ENCODE peak calls at places on chromosomes 3 and 15, in eight cellular contexts. M is HL-60, Y is GM13977, V is astrocyte of the spinal cord, I is fibroblast of lung, F is IMR-90, O is neural progenitor cell, T is PC-9. J is an unnamed sample.

GRCh38 chr3:176469694-176470205 is 727.5 kb downstream of the TBL1XR1 start:
- DNase-seq in I (peak), V (peak), F (no peak), M (no peak), Y (no peak), T (peak), O (peak), J (no peak)

GRCh38 chr3:131072845-131073244 is 46.2 kb downstream of the NEK11 start:
- DNase-seq in V (no peak), I (peak), Y (no peak), T (no peak), F (peak), M (no peak), O (no peak), J (no peak)

GRCh38 chr3:126293370-126294082 is 63.7 kb downstream of the KLF15 start:
- DNase-seq in T (no peak), F (peak), O (no peak), I (peak), M (no peak), Y (no peak), V (no peak), J (no peak)

GRCh38 chr3:123336441-123336851 is 112.4 kb downstream of the ADCY5 start:
- DNase-seq in M (no peak), F (no peak), O (no peak), V (no peak), I (no peak), Y (no peak), T (no peak), J (no peak)

GRCh38 chr3:143511174-143511879 is 336.9 kb downstream of the SLC9A9 start:
- DNase-seq in Y (no peak), O (no peak), V (no peak), T (no peak), M (no peak), F (no peak), I (no peak), J (no peak)

GRCh38 chr3:2510746-2511145 is 412.1 kb downstream of the CNTN4 start:
- DNase-seq in M (no peak), Y (no peak), V (no peak), T (no peak), F (no peak), O (no peak), I (no peak), J (no peak)

GRCh38 chr15:71003314-71003713 is 110.7 kb downstream of the LRRC49 start:
- DNase-seq in Y (no peak), F (peak), I (peak), V (peak), T (no peak), M (no peak), O (no peak), J (no peak)

GRCh38 chr3:19598870-19599269 is 335.1 kb downstream of the EFHB start:
- DNase-seq in F (no peak), O (no peak), I (no peak), V (no peak), Y (peak), M (no peak), T (no peak), J (peak)

GRCh38 chr3:168002786-168003368 is 92.8 kb downstream of the GOLIM4 start:
- DNase-seq in T (peak), M (no peak), F (peak), I (peak), Y (no peak), V (peak), O (no peak), J (no peak)

GRCh38 chr3:51974963-51975856 is at the start of gene ABHD14A:
- DNase-seq in I (peak), T (no peak), F (peak), M (peak), O (peak), Y (peak), V (peak), J (peak)

GRCh38 chr3:30471076-30471475 is 135.3 kb upstream of the TGFBR2 start:
- DNase-seq in M (no peak), O (no peak), F (peak), V (peak), T (no peak), Y (no peak), I (peak), J (no peak)

GRCh38 chr3:150194513-150194912 is 213.6 kb upstream of the TSC22D2 start:
- DNase-seq in M (no peak), Y (no peak), V (no peak), T (no peak), I (no peak), F (no peak), O (no peak), J (no peak)

GRCh38 chr3:132536442-132537153 is 60.5 kb upstream of the ACKR4 start:
- DNase-seq in T (no peak), V (no peak), Y (no peak), I (peak), M (no peak), O (no peak), F (peak), J (no peak)

GRCh38 chr3:73030073-73030597 is 31.3 kb upstream of the EBLN2 start:
- DNase-seq in F (no peak), Y (no peak), T (no peak), V (no peak), O (no peak), I (no peak), M (no peak), J (no peak)

GRCh38 chr3:68123231-68123630 is 468.8 kb upstream of the SUCLG2 start:
- DNase-seq in T (no peak), M (no peak), O (no peak), Y (no peak), V (no peak), F (no peak), I (no peak), J (no peak)

GRCh38 chr15:39125904-39126303 is 455.0 kb upstream of the THBS1 start:
- DNase-seq in Y (peak), T (no peak), F (peak), V (peak), O (peak), I (peak), M (peak), J (peak)

GRCh38 chr3:77039606-77040553 is at the start of gene ROBO2:
- DNase-seq in F (peak), M (no peak), O (peak), I (peak), T (no peak), V (peak), Y (no peak), J (no peak)

GRCh38 chr3:10338591-10339369 is 17.9 kb upstream of the SEC13 start:
- DNase-seq in O (no peak), I (no peak), V (no peak), F (no peak), T (no peak), Y (no peak), M (no peak), J (no peak)

GRCh38 chr3:156604642-156605144 is 49.8 kb upstream of the SSR3 start:
- DNase-seq in I (peak), O (no peak), V (no peak), F (no peak), Y (no peak), M (no peak), T (no peak), J (no peak)

GRCh38 chr3:22937536-22937935 is 265.6 kb upstream of the UBE2E2 start:
- DNase-seq in M (no peak), O (no peak), I (no peak), F (peak), T (no peak), V (peak), Y (no peak), J (no peak)

GRCh38 chr15:81843226-81843625 is 202.6 kb downstream of the MEX3B start:
- DNase-seq in M (no peak), O (no peak), F (no peak), I (no peak), Y (no peak), V (no peak), T (no peak), J (no peak)

GRCh38 chr15:28927043-28927442 is 41.3 kb downstream of the APBA2 start:
- DNase-seq in I (no peak), V (no peak), T (no peak), M (no peak), O (no peak), F (no peak), Y (no peak), J (no peak)

GRCh38 chr3:165854696-165855095 is 17.5 kb upstream of the BCHE start:
- DNase-seq in T (peak), O (peak), I (peak), M (no peak), Y (peak), V (peak), F (no peak), J (peak)

GRCh38 chr3:154085799-154086198 is 35.4 kb upstream of the ARHGEF26 start:
- DNase-seq in Y (no peak), I (no peak), F (no peak), M (no peak), O (no peak), T (no peak), V (no peak), J (no peak)

GRCh38 chr3:186189492-186189891 is 80.6 kb upstream of the ETV5 start:
- DNase-seq in I (no peak), M (no peak), O (no peak), F (no peak), V (no peak), T (no peak), Y (no peak), J (no peak)

GRCh38 chr3:58639001-58639400 is 27.6 kb downstream of the FAM3D start:
- DNase-seq in V (no peak), Y (no peak), M (no peak), T (no peak), F (peak), I (peak), O (no peak), J (no peak)

GRCh38 chr3:109355625-109356441 is 18.5 kb upstream of the DPPA4 start:
- DNase-seq in Y (no peak), I (no peak), F (no peak), V (no peak), O (peak), M (no peak), T (no peak), J (no peak)

GRCh38 chr3:79843180-79843579 is 75.4 kb upstream of the ROBO1 start:
- DNase-seq in I (peak), F (no peak), O (no peak), T (no peak), M (no peak), Y (no peak), V (peak), J (no peak)

GRCh38 chr3:55191911-55192787 is 264.3 kb upstream of the LRTM1 start:
- DNase-seq in O (no peak), Y (no peak), M (no peak), F (peak), I (peak), T (peak), V (peak), J (no peak)

GRCh38 chr15:55457401-55458022 is 49.2 kb downstream of the PIERCE2 start:
- DNase-seq in T (no peak), I (no peak), V (no peak), O (no peak), F (no peak), Y (no peak), M (no peak), J (no peak)

GRCh38 chr3:36095238-36095637 is 285.1 kb upstream of the STAC start:
- DNase-seq in M (no peak), Y (no peak), O (no peak), I (no peak), T (no peak), F (no peak), V (no peak), J (no peak)

GRCh38 chr15:60908888-60909287 is 320.2 kb downstream of the RORA start:
- DNase-seq in V (no peak), I (no peak), Y (no peak), O (no peak), F (no peak), M (no peak), T (no peak), J (no peak)

GRCh38 chr15:74193305-74193718 is 9.3 kb downstream of the STRA6 start:
- DNase-seq in I (peak), Y (no peak), M (no peak), O (no peak), T (peak), F (peak), V (peak), J (no peak)
- TF ChIP-seq CTCF in I (no peak), Y (no peak), M (no peak), O (no peak), T (no peak), F (no peak), V (no peak), J (no peak)

GRCh38 chr15:57635300-57635944 is 43.7 kb downstream of the MYZAP start:
- DNase-seq in I (no peak), Y (no peak), O (no peak), M (no peak), V (no peak), T (no peak), F (no peak), J (no peak)
- TF ChIP-seq CTCF in I (no peak), Y (no peak), O (no peak), M (no peak), V (no peak), T (no peak), F (no peak), J (no peak)

GRCh38 chr3:127637546-127637945 is 8.6 kb downstream of the PODXL2 start:
- DNase-seq in O (no peak), Y (no peak), I (no peak), F (no peak), V (no peak), M (peak), T (no peak), J (no peak)
- TF ChIP-seq CTCF in O (no peak), Y (no peak), I (no peak), F (no peak), V (no peak), M (no peak), T (no peak), J (no peak)

GRCh38 chr3:118863731-118864322 is 170.8 kb downstream of the IGSF11 start:
- DNase-seq in F (no peak), I (no peak), V (no peak), T (no peak), Y (no peak), O (peak), M (peak), J (no peak)
- TF ChIP-seq CTCF in F (no peak), I (no peak), V (no peak), T (peak), Y (peak), O (peak), M (peak), J (no peak)

DNA sequence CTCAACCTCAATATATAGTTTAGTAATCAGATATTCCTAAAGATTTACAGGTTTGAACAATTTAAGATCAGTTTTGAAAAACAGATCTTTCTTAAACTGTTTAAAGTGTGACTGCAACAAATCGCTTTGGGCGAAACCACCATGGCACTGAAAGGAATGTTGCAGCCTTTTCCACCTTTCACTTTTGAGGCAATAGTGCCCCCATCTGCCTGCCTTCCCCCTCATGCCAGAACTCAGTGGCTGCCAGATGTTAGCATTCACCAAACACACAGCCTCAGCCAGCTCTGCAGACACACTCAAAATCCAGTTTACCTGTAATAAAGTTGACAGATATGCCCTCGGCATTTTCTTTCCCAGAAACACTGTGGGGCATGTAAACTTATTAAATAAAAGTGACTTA is 3.3 kb downstream of the LYSMD4 start:
- DNase-seq in M (peak), I (peak), F (peak), T (no peak), Y (no peak), V (peak), O (peak), J (no peak)
- TF ChIP-seq CTCF in M (no peak), I (peak), F (peak), T (no peak), Y (peak), V (peak), O (peak), J (peak)

GRCh38 chr3:113659996-113660395 is 36.4 kb downstream of the USF3 start:
- DNase-seq in F (no peak), M (no peak), I (no peak), T (no peak), V (no peak), O (no peak), Y (no peak), J (no peak)
- TF ChIP-seq CTCF in F (no peak), M (no peak), I (no peak), T (no peak), V (no peak), O (no peak), Y (no peak), J (no peak)

GRCh38 chr3:44712455-44713075 is at the start of gene ZNF502:
- DNase-seq in M (peak), Y (peak), V (peak), T (peak), F (peak), I (peak), O (peak), J (peak)
- TF ChIP-seq CTCF in M (no peak), Y (peak), V (peak), T (peak), F (peak), I (peak), O (peak), J (no peak)

GRCh38 chr3:13416002-13416793 is 3.9 kb downstream of the NUP210 start:
- DNase-seq in F (no peak), T (no peak), I (no peak), V (no peak), O (peak), Y (no peak), M (peak), J (no peak)
- TF ChIP-seq CTCF in F (no peak), T (peak), I (no peak), V (no peak), O (peak), Y (peak), M (peak), J (peak)

GRCh38 chr3:61222428-61222827 is 28.8 kb downstream of the FHIT start:
- DNase-seq in T (no peak), O (no peak), I (no peak), F (no peak), Y (no peak), M (no peak), V (no peak), J (no peak)

GRCh38 chr3:61218508-61218907 is 32.7 kb downstream of the FHIT start:
- DNase-seq in Y (no peak), M (no peak), O (no peak), V (no peak), F (no peak), T (no peak), I (no peak), J (no peak)

GRCh38 chr3:61224823-61225222 is 26.4 kb downstream of the FHIT start:
- DNase-seq in F (no peak), I (no peak), T (no peak), M (no peak), Y (no peak), O (no peak), V (no peak), J (no peak)

GRCh38 chr3:61227799-61228198 is 23.5 kb downstream of the FHIT start:
- DNase-seq in I (no peak), M (no peak), F (no peak), Y (no peak), T (no peak), V (no peak), O (no peak), J (no peak)

DNA sequence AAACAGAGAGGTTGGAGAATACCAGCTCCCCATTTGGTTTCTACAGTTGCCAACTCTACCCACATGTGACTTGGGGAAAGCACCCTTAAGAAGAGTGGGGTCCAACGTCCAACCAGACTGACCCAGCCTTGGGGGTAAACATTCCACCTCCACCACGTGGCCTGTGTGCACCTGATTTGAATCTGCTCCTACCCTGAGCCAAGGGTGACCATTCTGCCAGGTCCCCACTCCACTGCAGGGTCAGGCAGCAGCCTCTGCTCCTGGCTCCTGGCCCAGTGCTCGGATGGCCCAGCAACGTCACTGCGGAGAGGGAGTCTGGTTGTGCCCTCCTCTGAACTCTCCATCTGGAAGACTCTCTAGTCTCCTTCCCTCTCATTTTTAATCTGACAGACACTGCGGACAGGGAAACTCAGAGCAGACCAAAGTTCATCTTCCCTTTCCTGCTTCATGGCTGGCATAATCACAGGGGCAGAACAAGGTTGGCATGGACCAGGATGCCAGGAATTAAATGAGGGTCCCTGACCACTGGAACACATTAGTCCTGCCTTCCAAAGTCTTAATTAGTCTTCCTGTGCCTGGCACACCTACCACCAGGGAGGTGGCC is 29.4 kb downstream of the FHIT start:
- DNase-seq in M (no peak), F (no peak), I (no peak), T (no peak), O (no peak), V (no peak), Y (no peak), J (no peak)
- TF ChIP-seq CTCF in M (no peak), F (no peak), I (no peak), T (no peak), O (no peak), V (no peak), Y (no peak), J (no peak)

DNA sequence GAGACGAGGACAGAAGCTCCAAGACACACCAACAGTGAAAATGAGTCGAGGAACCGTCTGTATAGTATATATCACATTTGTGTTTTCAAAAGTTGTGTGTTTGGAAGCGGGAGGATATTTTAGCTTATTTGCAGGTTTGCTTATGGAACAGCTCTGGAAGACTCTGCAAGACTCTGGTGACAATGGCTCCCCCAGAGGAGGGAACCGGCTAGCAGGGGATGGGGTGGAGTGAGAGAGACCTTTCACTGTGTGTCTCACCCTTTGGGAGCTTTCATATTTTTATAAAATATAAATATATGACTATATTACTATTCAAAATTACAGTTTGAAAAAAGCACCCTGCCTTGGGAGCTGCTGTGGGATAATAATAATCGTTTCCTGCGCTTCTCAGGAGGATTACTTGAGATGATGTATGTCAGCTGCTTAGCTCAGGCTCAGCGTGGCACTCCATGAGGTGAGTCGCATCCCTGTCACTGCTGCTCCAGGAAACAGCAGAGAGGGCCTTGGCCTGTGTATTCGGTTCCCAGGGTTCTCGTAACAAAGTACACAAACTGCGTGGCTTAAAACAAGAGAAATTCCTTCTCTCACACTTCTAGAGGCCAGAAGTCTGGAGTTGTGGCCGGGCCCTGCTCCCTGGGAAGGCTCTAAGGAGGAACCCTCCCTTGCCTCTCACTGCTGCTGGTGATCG is 183.9 kb downstream of the FAM43A start:
- DNase-seq in I (peak), V (peak), T (peak), Y (no peak), M (no peak), F (peak), O (no peak), J (no peak)
- TF ChIP-seq CTCF in I (no peak), V (no peak), T (peak), Y (no peak), M (no peak), F (peak), O (no peak), J (no peak)

J was measured in GM20000.